ENCODE peak calls at places on chromosome 9, in nine cellular contexts. X, U, M, D, P, V, I, J and N are unnamed samples.

GRCh38 chr9:75197521-75197920 is 109.2 kb downstream of the OSTF1 start:
- DNase-seq in X (no peak), U (peak; percentile 17), M (no peak), D (peak; percentile 40), P (no peak), V (no peak), I (no peak), J (no peak), N (peak; percentile 76)

GRCh38 chr9:137458194-137459146 is 664 bp downstream of the NSMF start:
- DNase-seq in X (no peak), U (no peak), M (no peak), D (no peak), P (peak; percentile 80), V (peak; percentile 75), I (no peak), J (no peak), N (no peak)

GRCh38 chr9:21434202-21435014 is 5.8 kb upstream of the IFNA1 start:
- DNase-seq in X (peak; percentile 52), U (peak; percentile 79), M (peak; percentile 73), D (peak; percentile 87), P (no peak), V (peak; percentile 75), I (peak; percentile 77), J (peak; percentile 41), N (no peak)

GRCh38 chr9:75053869-75054268 is 25.8 kb upstream of the CARNMT1 start:
- DNase-seq in X (no peak), U (no peak), M (no peak), D (no peak), P (no peak), V (peak; percentile 52), I (no peak), J (no peak), N (no peak)

GRCh38 chr9:109968702-109969450 is 188.9 kb downstream of the PALM2AKAP2 start:
- DNase-seq in X (no peak), U (peak; percentile 26), M (peak; percentile 54), D (peak; percentile 44), P (no peak), V (no peak), I (peak; percentile 74), J (no peak), N (no peak)

GRCh38 chr9:114960276-114960675 is 29.9 kb upstream of the TNFSF8 start:
- DNase-seq in X (no peak), U (no peak), M (no peak), D (no peak), P (no peak), V (no peak), I (no peak), J (no peak), N (no peak)

GRCh38 chr9:16689352-16689938 is 181.0 kb downstream of the BNC2 start:
- DNase-seq in X (no peak), U (no peak), M (peak; percentile 39), D (peak; percentile 41), P (no peak), V (no peak), I (no peak), J (no peak), N (no peak)

GRCh38 chr9:85417674-85418073 is 324.1 kb downstream of the AGTPBP1 start:
- DNase-seq in X (no peak), U (no peak), M (no peak), D (no peak), P (no peak), V (no peak), I (no peak), J (no peak), N (no peak)

GRCh38 chr9:92669527-92669889 is 423 bp downstream of the IPPK start:
- DNase-seq in X (no peak), U (no peak), M (no peak), D (no peak), P (no peak), V (no peak), I (peak; percentile 75), J (no peak), N (no peak)

GRCh38 chr9:92634712-92635605 is 35.0 kb downstream of the IPPK start:
- DNase-seq in X (peak; percentile 39), U (peak; percentile 70), M (peak; percentile 70), D (peak; percentile 83), P (peak; percentile 90), V (peak; percentile 87), I (peak; percentile 97), J (peak; percentile 52), N (peak; percentile 10)

GRCh38 chr9:89463986-89464901 is 33.7 kb downstream of the SEMA4D start:
- DNase-seq in X (no peak), U (no peak), M (no peak), D (no peak), P (peak; percentile 52), V (peak; percentile 92), I (no peak), J (no peak), N (no peak)

DNA sequence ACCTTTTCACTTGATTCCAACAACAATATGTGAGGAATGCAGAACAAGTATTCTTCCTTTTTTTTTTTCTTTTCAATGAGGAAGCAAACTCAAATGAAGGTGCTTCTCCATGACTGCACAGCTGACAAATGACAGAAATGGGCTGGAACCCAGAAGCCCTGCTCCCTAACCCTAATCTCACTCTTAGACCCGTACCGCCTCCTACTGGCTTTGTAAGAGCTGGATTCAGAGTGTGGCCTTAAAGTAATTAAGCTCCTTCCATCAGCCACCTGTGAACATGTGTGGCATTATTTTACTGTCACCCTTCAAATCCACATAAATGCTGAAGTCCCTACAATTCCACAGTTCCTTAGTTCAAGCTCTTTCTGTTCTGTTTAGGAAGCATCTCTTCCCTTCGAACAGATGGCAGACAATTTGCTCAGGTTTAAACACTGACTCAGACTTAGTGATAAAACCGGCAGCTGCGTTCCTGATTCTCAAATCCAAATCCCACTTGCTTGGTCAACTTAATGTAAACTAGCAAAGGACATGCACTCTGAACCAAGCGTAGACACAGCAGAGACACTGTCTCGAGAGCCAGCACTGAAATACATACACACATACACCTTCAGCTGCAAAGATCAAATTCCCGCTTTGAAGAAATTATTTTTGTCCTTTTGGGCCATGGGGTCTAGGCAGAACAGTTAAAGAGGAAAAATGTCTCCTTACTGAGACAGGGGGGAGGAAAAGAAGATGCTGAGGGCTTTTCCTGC is 316.7 kb upstream of the TLE4 start:
- DNase-seq in X (peak; percentile 13), U (no peak), M (peak; percentile 70), D (no peak), P (no peak), V (no peak), I (peak; percentile 72), J (no peak), N (no peak)
- TF ChIP-seq CTCF in X (peak; percentile 40), U (peak; percentile 5), M (peak; percentile 29), D (peak; percentile 19), P (no peak), V (no peak), I (peak; percentile 75), J (peak; percentile 26), N (peak; percentile 55)

GRCh38 chr9:131622536-131622935 is 77.2 kb downstream of the PRRT1B start:
- DNase-seq in X (no peak), U (no peak), M (no peak), D (no peak), P (no peak), V (no peak), I (no peak), J (no peak), N (no peak)
- H3K4me3 ChIP-seq in X (no peak overlapping the region), U (no peak overlapping the region), M (no peak overlapping the region), D (no peak overlapping the region), P (no peak overlapping the region), V (no peak overlapping the region), I (no peak overlapping the region), J (no peak overlapping the region), N (no peak overlapping the region)

DNA sequence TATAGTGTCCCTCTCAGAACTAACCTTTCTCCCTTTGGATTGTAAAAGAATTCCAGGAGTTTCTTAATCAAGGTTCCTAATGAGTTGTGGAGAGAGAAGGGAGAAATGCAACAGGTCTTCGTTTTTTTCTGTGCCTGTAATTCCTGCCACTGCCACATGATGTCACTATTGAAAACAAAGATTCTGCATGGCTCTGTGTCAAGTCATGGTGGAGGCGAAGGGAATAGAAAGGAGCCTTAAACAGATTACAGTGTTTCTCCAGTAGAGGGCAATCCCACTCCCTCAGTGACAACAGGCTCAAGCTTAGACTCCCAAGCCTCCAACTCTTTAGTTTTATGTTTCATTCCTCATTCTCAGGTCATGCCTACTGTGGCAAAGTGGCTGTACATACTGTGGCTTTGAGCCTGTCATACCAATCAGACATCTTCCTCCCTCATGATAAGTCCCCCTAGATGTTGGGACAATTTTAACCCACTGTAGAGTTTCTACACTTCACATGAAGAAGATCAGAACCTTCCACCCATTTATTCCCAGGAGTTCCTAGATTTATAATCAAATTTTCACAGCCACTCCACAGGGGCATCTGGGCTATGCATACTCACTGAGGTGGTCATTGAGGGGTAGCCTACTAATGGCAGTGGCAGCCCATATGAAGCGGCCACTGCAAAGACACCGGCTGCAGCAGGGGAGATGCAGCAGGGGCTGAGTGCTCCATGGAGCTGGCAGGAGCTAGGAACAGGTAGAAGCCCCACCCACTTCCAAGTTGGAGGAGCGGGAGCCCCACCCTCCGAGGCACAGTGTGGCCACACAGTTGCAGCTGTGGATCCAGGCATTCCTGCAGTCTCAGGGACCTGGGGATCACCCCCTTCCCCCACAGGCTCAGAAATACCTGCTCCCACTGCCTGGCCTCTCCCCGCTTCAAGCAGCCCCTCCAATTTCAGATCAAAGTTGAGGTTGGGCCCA is 97.4 kb upstream of the TRIM32 start:
- DNase-seq in X (no peak), U (peak; percentile 50), M (peak; percentile 69), D (peak; percentile 94), P (no peak), V (no peak), I (peak; percentile 92), J (peak; percentile 70), N (no peak)
- TF ChIP-seq CTCF in X (peak; percentile 50), U (peak; percentile 58), M (peak; percentile 64), D (peak; percentile 86), P (no peak), V (no peak), I (peak; percentile 99), J (peak; percentile 87), N (peak; percentile 69)

DNA sequence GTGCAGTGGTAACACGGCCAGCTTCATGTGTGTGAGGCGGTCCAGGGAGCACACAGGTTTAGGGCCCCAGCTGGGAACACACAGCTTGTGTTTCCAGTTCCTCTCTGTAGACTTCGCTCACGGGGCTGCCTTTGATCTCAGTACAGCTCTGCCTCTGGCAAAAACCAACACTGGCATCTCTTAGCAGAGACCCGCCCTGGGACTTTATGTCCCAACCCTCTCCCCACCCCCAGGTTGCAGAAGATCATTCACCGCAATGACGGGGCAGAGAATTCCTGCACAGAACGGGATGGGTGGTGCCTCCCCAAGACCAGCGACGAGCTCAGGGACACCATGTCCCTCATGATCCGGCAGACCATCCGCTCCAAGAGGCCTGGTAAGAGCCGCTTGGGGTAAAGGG is 5.2 kb upstream of the CEL start:
- DNase-seq in X (no peak), U (peak; percentile 55), M (no peak), D (no peak), P (no peak), V (peak; percentile 80), I (no peak), J (no peak), N (no peak)
- H3K4me3 ChIP-seq in X (no peak overlapping the region), U (no peak overlapping the region), M (no peak overlapping the region), D (no peak overlapping the region), P (no peak overlapping the region), V (no peak overlapping the region), I (no peak overlapping the region), J (no peak overlapping the region), N (no peak overlapping the region)

DNA sequence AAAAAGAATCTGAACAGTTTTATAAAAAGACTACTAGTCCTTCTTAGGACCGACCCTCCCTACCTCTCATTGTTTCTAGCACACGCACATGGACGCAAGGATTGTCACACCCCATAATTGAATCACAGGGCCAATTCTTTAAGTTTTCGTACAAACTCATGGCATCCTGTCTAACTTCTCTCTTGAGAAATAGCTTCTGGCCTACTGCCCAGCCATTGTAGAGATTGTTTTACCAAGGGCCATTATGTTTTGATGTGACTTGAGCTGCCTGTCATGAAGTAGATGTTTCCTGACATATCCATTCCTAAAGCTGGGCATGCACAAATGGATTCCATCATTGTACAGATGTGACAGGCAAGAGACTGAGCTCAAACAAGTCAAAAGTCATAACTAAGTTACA is 1672.1 kb upstream of the C9orf72 start:
- DNase-seq in X (no peak), U (no peak), M (no peak), D (peak; percentile 49), P (no peak), V (no peak), I (no peak), J (no peak), N (no peak)
- TF ChIP-seq CTCF in X (no peak), U (no peak), M (no peak), D (no peak), P (no peak), V (no peak), I (no peak), J (no peak), N (no peak)